ENCODE peak calls at places on chromosomes 11 and 22, in four cellular contexts. V is activated CD4-positive, CD25-positive, alpha-beta regulatory T cell treated with anti-CD3 and anti-CD28 coated beads, Interleukin-2, amount 50 U/mL, for 72 hours; D is RCC 7860; B is WTC11. U is an unnamed sample.

GRCh38 chr11:124094731-124095130 is 20.5 kb upstream of the VWA5A start:
- DNase-seq in V (no peak), D (no peak), B (no peak), U (no peak)

GRCh38 chr11:59012942-59013256 is 73.2 kb upstream of the GLYATL1B start:
- DNase-seq in V (no peak), D (no peak), B (no peak), U (no peak)

GRCh38 chr11:134393638-134394037 is 18.4 kb downstream of the B3GAT1 start:
- DNase-seq in V (no peak), D (no peak), B (peak; percentile 33), U (no peak)

GRCh38 chr11:76801205-76801604 is 18.0 kb downstream of the TSKU start:
- DNase-seq in B (no peak), D (no peak), V (no peak), U (no peak)

GRCh38 chr22:23278883-23279675 is 98.8 kb downstream of the BCR start:
- DNase-seq in V (no peak), D (no peak), B (no peak), U (no peak)

GRCh38 chr11:131146817-131147490 is 223.5 kb upstream of the NTM start:
- DNase-seq in D (no peak), V (no peak), B (no peak), U (no peak)

GRCh38 chr11:134040386-134041297 is 28.2 kb upstream of the JAM3 start:
- DNase-seq in V (no peak), B (no peak), D (no peak), U (no peak)

GRCh38 chr11:69325446-69325845 is 31.5 kb downstream of the MYEOV start:
- DNase-seq in V (peak; percentile 6), D (no peak), B (no peak), U (no peak)

GRCh38 chr11:118565062-118565461 is 669 bp downstream of the IFT46 start:
- DNase-seq in D (no peak), B (no peak), V (no peak), U (no peak)

GRCh38 chr11:119538748-119539147 is 115.8 kb upstream of the THY1 start:
- DNase-seq in B (no peak), D (no peak), V (no peak), U (no peak)

GRCh38 chr11:15816270-15816871 is 540.0 kb downstream of the SOX6 start:
- DNase-seq in D (no peak), B (no peak), V (no peak), U (peak; percentile 61)

GRCh38 chr22:23357028-23357427 is 176.7 kb downstream of the BCR start:
- DNase-seq in V (no peak), B (no peak), D (no peak), U (no peak)

GRCh38 chr11:47986742-47987141 is 6.4 kb downstream of the PTPRJ start:
- DNase-seq in D (no peak), B (no peak), V (no peak), U (no peak)

GRCh38 chr11:61967924-61968757 is 707 bp upstream of the FTH1 start:
- DNase-seq in V (peak; percentile 67), B (peak; percentile 32), D (no peak), U (peak; percentile 43)

GRCh38 chr11:81907996-81908395 is 825.7 kb downstream of the FAM181B start:
- DNase-seq in B (no peak), D (no peak), V (no peak), U (no peak)

GRCh38 chr22:17056807-17057206 is 28.0 kb upstream of the IL17RA start:
- DNase-seq in B (no peak), V (no peak), D (no peak), U (no peak)

GRCh38 chr11:113664069-113664980 is 41.8 kb downstream of the TMPRSS5 start:
- DNase-seq in V (no peak), D (peak; percentile 88), B (no peak), U (no peak)

GRCh38 chr22:29006346-29006745 is 55.3 kb downstream of the C22orf31 start:
- DNase-seq in V (no peak), B (no peak), D (no peak), U (no peak)

GRCh38 chr11:126190792-126191191 is 20.7 kb downstream of the RPUSD4 start:
- DNase-seq in D (no peak), V (no peak), B (no peak), U (no peak)

GRCh38 chr11:83070878-83071640 is 638 bp downstream of the RAB30 start:
- DNase-seq in D (no peak), B (peak; percentile 27), V (peak; percentile 35), U (peak; percentile 44)

GRCh38 chr11:36684840-36685800 is 87.1 kb upstream of the RAG2 start:
- DNase-seq in V (no peak), B (no peak), D (no peak), U (peak; percentile 30)

GRCh38 chr22:27985323-27986275 is 66.5 kb upstream of the PITPNB start:
- DNase-seq in D (no peak), V (peak; percentile 15), B (no peak), U (no peak)

GRCh38 chr11:12260731-12261521 is 116.4 kb upstream of the PARVA start:
- DNase-seq in V (no peak), B (no peak), D (no peak), U (no peak)

GRCh38 chr22:24727218-24727851 is 47.2 kb downstream of the PIWIL3 start:
- DNase-seq in D (peak; percentile 73), V (no peak), B (no peak), U (no peak)

U was measured in T-helper 2 cell treated with Interferon-gamma antibody and Interleukin-4, amounts not matched to agents 5 μg/mL and 100 μg/mL, for 36 hours.